ENCODE peak calls at places on chromosomes 6 and 20, in nine cellular contexts. One of them, this sample, is unnamed.

GRCh38 chr20:30598460-30599230 is 658.8 kb upstream of the DEFB115 start:
- DNase-seq in tibial artery: no peak
- DNase-seq in hepatocyte: no peak
- DNase-seq in psoas muscle: no peak
- DNase-seq in stomach: no peak
- DNase-seq in iPS DF 6.9: no peak
- DNase-seq in heart left ventricle: no peak
- DNase-seq in astrocyte of the cerebellum: no peak
- DNase-seq in body of pancreas: no peak
- DNase-seq in this sample: no peak

GRCh38 chr6:27096834-27097511 is 150.5 kb upstream of the PRSS16 start:
- DNase-seq in heart left ventricle: peak
- DNase-seq in astrocyte of the cerebellum: peak
- DNase-seq in body of pancreas: peak
- DNase-seq in tibial artery: no peak
- DNase-seq in hepatocyte: peak
- DNase-seq in iPS DF 6.9: peak
- DNase-seq in psoas muscle: peak
- DNase-seq in stomach: peak
- DNase-seq in this sample: peak

GRCh38 chr6:36350681-36351091 is 14.0 kb upstream of the BNIP5 start:
- DNase-seq in iPS DF 6.9: no peak
- DNase-seq in astrocyte of the cerebellum: peak
- DNase-seq in stomach: peak
- DNase-seq in hepatocyte: peak
- DNase-seq in body of pancreas: peak
- DNase-seq in tibial artery: no peak
- DNase-seq in heart left ventricle: no peak
- DNase-seq in psoas muscle: no peak
- DNase-seq in this sample: no peak

GRCh38 chr6:165701005-165701404 is 38.0 kb upstream of the PDE10A start:
- DNase-seq in stomach: no peak
- DNase-seq in astrocyte of the cerebellum: no peak
- DNase-seq in heart left ventricle: no peak
- DNase-seq in iPS DF 6.9: no peak
- DNase-seq in tibial artery: no peak
- DNase-seq in psoas muscle: no peak
- DNase-seq in body of pancreas: no peak
- DNase-seq in hepatocyte: no peak
- DNase-seq in this sample: no peak

GRCh38 chr20:9989066-9989724 is 45.6 kb upstream of the ANKEF1 start:
- DNase-seq in tibial artery: no peak
- DNase-seq in hepatocyte: no peak
- DNase-seq in body of pancreas: no peak
- DNase-seq in heart left ventricle: no peak
- DNase-seq in psoas muscle: no peak
- DNase-seq in iPS DF 6.9: no peak
- DNase-seq in stomach: no peak
- DNase-seq in astrocyte of the cerebellum: peak
- DNase-seq in this sample: no peak

GRCh38 chr6:132020138-132020551 is 69.0 kb upstream of the CCN2 start:
- DNase-seq in stomach: no peak
- DNase-seq in psoas muscle: peak
- DNase-seq in iPS DF 6.9: no peak
- DNase-seq in heart left ventricle: no peak
- DNase-seq in hepatocyte: peak
- DNase-seq in body of pancreas: peak
- DNase-seq in tibial artery: peak
- DNase-seq in astrocyte of the cerebellum: no peak
- DNase-seq in this sample: no peak

GRCh38 chr6:141482773-141483172 is 650.0 kb upstream of the GJE1 start:
- DNase-seq in iPS DF 6.9: no peak
- DNase-seq in tibial artery: no peak
- DNase-seq in heart left ventricle: no peak
- DNase-seq in hepatocyte: no peak
- DNase-seq in astrocyte of the cerebellum: no peak
- DNase-seq in psoas muscle: no peak
- DNase-seq in body of pancreas: no peak
- DNase-seq in stomach: no peak
- DNase-seq in this sample: no peak

GRCh38 chr6:26012061-26012460 is 49.5 kb downstream of the TRIM38 start:
- DNase-seq in stomach: no peak
- DNase-seq in heart left ventricle: no peak
- DNase-seq in body of pancreas: no peak
- DNase-seq in psoas muscle: no peak
- DNase-seq in astrocyte of the cerebellum: no peak
- DNase-seq in hepatocyte: no peak
- DNase-seq in tibial artery: no peak
- DNase-seq in iPS DF 6.9: no peak
- DNase-seq in this sample: no peak

GRCh38 chr6:5726976-5727718 is 279.6 kb downstream of the NRN1 start:
- DNase-seq in stomach: no peak
- DNase-seq in iPS DF 6.9: no peak
- DNase-seq in body of pancreas: no peak
- DNase-seq in psoas muscle: no peak
- DNase-seq in heart left ventricle: no peak
- DNase-seq in tibial artery: no peak
- DNase-seq in hepatocyte: no peak
- DNase-seq in astrocyte of the cerebellum: no peak
- DNase-seq in this sample: no peak

GRCh38 chr20:41248371-41249024 is 69.0 kb downstream of the ZHX3 start:
- DNase-seq in iPS DF 6.9: no peak
- DNase-seq in heart left ventricle: no peak
- DNase-seq in body of pancreas: peak
- DNase-seq in hepatocyte: no peak
- DNase-seq in tibial artery: peak
- DNase-seq in psoas muscle: no peak
- DNase-seq in stomach: no peak
- DNase-seq in astrocyte of the cerebellum: peak
- DNase-seq in this sample: no peak

GRCh38 chr20:24776755-24777271 is 172.3 kb upstream of the CST7 start:
- DNase-seq in iPS DF 6.9: no peak
- DNase-seq in tibial artery: peak
- DNase-seq in stomach: peak
- DNase-seq in astrocyte of the cerebellum: no peak
- DNase-seq in hepatocyte: no peak
- DNase-seq in psoas muscle: no peak
- DNase-seq in heart left ventricle: no peak
- DNase-seq in body of pancreas: no peak
- DNase-seq in this sample: no peak

GRCh38 chr6:36743538-36744441 is 46.2 kb downstream of the RAB44 start:
- DNase-seq in body of pancreas: no peak
- DNase-seq in stomach: peak
- DNase-seq in heart left ventricle: no peak
- DNase-seq in iPS DF 6.9: no peak
- DNase-seq in psoas muscle: no peak
- DNase-seq in hepatocyte: peak
- DNase-seq in astrocyte of the cerebellum: no peak
- DNase-seq in tibial artery: no peak
- DNase-seq in this sample: no peak

GRCh38 chr6:69985180-69985579 is 118.8 kb downstream of the COL19A1 start:
- DNase-seq in astrocyte of the cerebellum: no peak
- DNase-seq in stomach: no peak
- DNase-seq in tibial artery: no peak
- DNase-seq in body of pancreas: no peak
- DNase-seq in heart left ventricle: no peak
- DNase-seq in psoas muscle: no peak
- DNase-seq in hepatocyte: no peak
- DNase-seq in iPS DF 6.9: no peak
- DNase-seq in this sample: peak

GRCh38 chr6:112372213-112372806 is 25.2 kb downstream of the RFPL4B start:
- DNase-seq in stomach: no peak
- DNase-seq in astrocyte of the cerebellum: peak
- DNase-seq in hepatocyte: no peak
- DNase-seq in tibial artery: no peak
- DNase-seq in psoas muscle: no peak
- DNase-seq in body of pancreas: no peak
- DNase-seq in iPS DF 6.9: peak
- DNase-seq in heart left ventricle: no peak
- DNase-seq in this sample: no peak

GRCh38 chr6:31639449-31639861 is 13.0 kb downstream of the BAG6 start:
- DNase-seq in body of pancreas: no peak
- DNase-seq in astrocyte of the cerebellum: no peak
- DNase-seq in psoas muscle: no peak
- DNase-seq in stomach: no peak
- DNase-seq in tibial artery: no peak
- DNase-seq in iPS DF 6.9: no peak
- DNase-seq in hepatocyte: no peak
- DNase-seq in heart left ventricle: no peak
- DNase-seq in this sample: no peak

DNA sequence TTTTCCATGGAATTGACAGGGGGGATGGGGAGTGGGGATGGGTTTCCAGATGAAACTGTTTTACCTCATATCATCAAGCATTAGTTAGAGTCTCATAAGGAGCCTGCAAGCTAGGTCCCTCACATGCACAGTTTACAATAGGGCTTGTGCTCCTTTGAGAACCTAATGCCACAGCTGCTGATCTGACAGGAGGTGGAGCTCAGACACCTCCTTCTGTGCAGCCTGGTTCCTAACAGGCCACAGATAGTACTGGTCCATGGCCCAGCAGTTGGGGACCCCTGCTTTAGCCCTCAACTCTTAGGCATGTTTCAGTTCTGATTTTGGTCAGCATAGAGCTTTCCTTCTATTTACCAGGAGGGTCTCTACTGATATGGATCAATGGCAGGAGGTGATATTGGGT is 251.6 kb downstream of the LAMA2 start:
- DNase-seq in stomach: no peak
- DNase-seq in heart left ventricle: no peak
- DNase-seq in astrocyte of the cerebellum: no peak
- DNase-seq in psoas muscle: no peak
- DNase-seq in body of pancreas: no peak
- DNase-seq in iPS DF 6.9: no peak
- DNase-seq in tibial artery: no peak
- DNase-seq in hepatocyte: no peak
- DNase-seq in this sample: no peak
- H3K4me3 ChIP-seq in stomach: no peak
- H3K4me3 ChIP-seq in heart left ventricle: no peak
- H3K4me3 ChIP-seq in astrocyte of the cerebellum: no peak
- H3K4me3 ChIP-seq in psoas muscle: no peak
- H3K4me3 ChIP-seq in body of pancreas: no peak
- H3K4me3 ChIP-seq in iPS DF 6.9: no peak
- H3K4me3 ChIP-seq in tibial artery: no peak
- H3K4me3 ChIP-seq in hepatocyte: no peak
- H3K4me3 ChIP-seq in this sample: no peak

DNA sequence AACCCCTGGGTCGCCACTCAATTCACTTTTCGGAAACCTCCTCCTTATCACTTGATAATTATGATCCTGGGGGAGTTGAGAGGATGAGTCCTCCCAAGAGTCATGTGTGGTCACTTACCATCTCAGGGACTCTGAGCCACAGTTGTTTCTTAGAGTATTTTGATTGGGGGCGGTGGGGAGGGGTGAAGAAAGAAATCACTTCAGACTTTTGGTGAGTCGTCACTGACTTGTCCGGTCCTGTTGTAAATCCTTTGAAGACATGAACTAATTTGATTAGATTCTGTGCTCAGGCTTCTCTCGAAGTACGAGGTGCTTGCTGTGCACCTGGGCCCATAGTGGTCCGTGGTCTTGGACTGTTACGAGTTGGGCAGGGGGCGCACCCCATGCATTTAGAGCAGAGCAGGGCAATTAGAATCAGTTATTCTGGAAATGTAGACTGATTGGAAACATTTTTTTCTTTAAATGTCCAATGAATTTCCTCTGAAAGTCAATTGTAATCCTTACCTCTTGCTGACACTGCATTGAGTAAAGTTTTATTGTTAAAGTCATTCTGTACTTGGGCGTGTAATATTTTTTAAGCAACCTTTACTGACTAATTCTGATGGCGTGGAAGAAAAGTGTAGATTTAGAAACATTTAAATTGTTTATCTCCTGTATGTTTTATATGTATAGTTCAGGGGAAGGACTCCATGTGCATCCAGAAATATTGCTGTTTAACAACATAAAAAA is 173.4 kb downstream of the SLC16A10 start:
- DNase-seq in hepatocyte: no peak
- DNase-seq in tibial artery: no peak
- DNase-seq in psoas muscle: no peak
- DNase-seq in stomach: no peak
- DNase-seq in body of pancreas: no peak
- DNase-seq in heart left ventricle: no peak
- DNase-seq in astrocyte of the cerebellum: no peak
- DNase-seq in iPS DF 6.9: no peak
- DNase-seq in this sample: no peak
- H3K4me3 ChIP-seq in hepatocyte: no peak
- H3K4me3 ChIP-seq in tibial artery: no peak
- H3K4me3 ChIP-seq in psoas muscle: peak
- H3K4me3 ChIP-seq in stomach: peak
- H3K4me3 ChIP-seq in body of pancreas: peak
- H3K4me3 ChIP-seq in heart left ventricle: no peak
- H3K4me3 ChIP-seq in astrocyte of the cerebellum: peak
- H3K4me3 ChIP-seq in iPS DF 6.9: no peak
- H3K4me3 ChIP-seq in this sample: peak

DNA sequence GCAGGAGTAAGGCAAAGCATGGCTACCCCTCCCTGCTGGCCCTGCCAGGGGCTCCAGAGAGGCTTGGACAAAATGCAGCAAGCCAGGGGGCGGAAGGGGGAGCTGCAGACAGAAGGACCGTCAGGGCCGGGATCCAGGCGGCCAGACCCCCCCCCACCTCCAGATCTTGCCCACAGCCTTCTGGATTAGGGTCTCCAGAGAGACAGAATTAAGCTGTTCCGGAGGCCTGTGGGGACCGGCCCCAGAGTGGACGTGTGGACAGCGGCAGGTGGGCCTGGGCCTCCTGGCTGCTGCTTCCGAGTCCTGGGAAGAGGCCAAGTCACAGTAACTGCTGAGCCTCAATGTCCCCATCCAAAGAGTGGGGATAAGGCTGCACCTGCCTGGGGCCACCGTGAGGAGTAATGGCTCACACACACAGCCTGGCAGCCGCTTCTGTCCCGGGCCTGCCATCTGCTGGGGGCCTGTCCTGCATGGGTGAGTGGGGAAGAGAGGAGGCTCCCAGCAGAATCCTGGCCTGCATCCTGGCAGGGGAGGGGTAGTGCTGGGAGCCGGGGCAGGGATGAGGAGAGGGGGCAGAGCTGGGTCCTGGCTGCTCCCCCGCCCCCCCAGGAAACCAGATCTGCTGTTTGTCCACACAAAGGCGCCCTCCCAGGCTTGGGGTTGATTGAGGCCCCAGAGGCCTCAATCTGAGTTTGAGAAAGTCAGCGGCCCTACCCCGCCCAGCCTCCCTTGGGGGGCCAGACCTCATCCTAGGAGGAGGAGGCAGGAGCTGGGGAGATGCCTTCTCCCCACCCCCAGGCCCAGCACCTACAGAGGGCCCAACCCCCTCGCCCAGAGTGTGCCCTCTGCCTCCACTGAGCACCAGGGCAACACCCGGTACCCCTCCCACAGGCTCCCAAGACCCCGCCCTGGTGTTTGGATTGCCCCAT is 3.9 kb downstream of the LAMA5 start:
- DNase-seq in astrocyte of the cerebellum: no peak
- DNase-seq in body of pancreas: peak
- DNase-seq in iPS DF 6.9: no peak
- DNase-seq in hepatocyte: peak
- DNase-seq in stomach: no peak
- DNase-seq in psoas muscle: peak
- DNase-seq in tibial artery: no peak
- DNase-seq in heart left ventricle: peak
- DNase-seq in this sample: no peak
- H3K4me3 ChIP-seq in astrocyte of the cerebellum: no peak
- H3K4me3 ChIP-seq in body of pancreas: no peak
- H3K4me3 ChIP-seq in iPS DF 6.9: no peak
- H3K4me3 ChIP-seq in hepatocyte: no peak
- H3K4me3 ChIP-seq in stomach: no peak
- H3K4me3 ChIP-seq in psoas muscle: no peak
- H3K4me3 ChIP-seq in tibial artery: peak
- H3K4me3 ChIP-seq in heart left ventricle: no peak
- H3K4me3 ChIP-seq in this sample: no peak

GRCh38 chr20:23049201-23049932 is at the start of gene THBD:
- DNase-seq in body of pancreas: peak
- DNase-seq in stomach: peak
- DNase-seq in hepatocyte: peak
- DNase-seq in tibial artery: peak
- DNase-seq in iPS DF 6.9: no peak
- DNase-seq in heart left ventricle: peak
- DNase-seq in astrocyte of the cerebellum: no peak
- DNase-seq in psoas muscle: peak
- DNase-seq in this sample: peak
- H3K4me3 ChIP-seq in body of pancreas: no peak
- H3K4me3 ChIP-seq in stomach: peak
- H3K4me3 ChIP-seq in hepatocyte: peak
- H3K4me3 ChIP-seq in tibial artery: peak
- H3K4me3 ChIP-seq in iPS DF 6.9: peak
- H3K4me3 ChIP-seq in heart left ventricle: peak
- H3K4me3 ChIP-seq in astrocyte of the cerebellum: peak
- H3K4me3 ChIP-seq in psoas muscle: peak
- H3K4me3 ChIP-seq in this sample: peak